ENCODE peak calls at places on chromosomes 13 and 19, in eight cellular contexts. One of them, this sample, is unnamed.

GRCh38 chr13:80342541-80343371 is 1.8 kb upstream of the SPRY2 start:
- DNase-seq in fibroblast of the aortic adventitia: peak; percentile 73
- DNase-seq in IMR-90: peak; percentile 66
- DNase-seq in cardiac fibroblast: peak; percentile 82
- DNase-seq in ascending aorta: peak; percentile 92
- DNase-seq in foreskin fibroblast: peak; percentile 77
- DNase-seq in nephron progenitor cell: peak; percentile 93
- DNase-seq in neural progenitor cell: peak; percentile 90
- DNase-seq in this sample: peak; percentile 83

GRCh38 chr19:41205995-41206394 is 13.0 kb downstream of the CYP2S1 start:
- DNase-seq in fibroblast of the aortic adventitia: no peak
- DNase-seq in IMR-90: no peak
- DNase-seq in cardiac fibroblast: peak; percentile 20
- DNase-seq in ascending aorta: no peak
- DNase-seq in foreskin fibroblast: no peak
- DNase-seq in nephron progenitor cell: no peak
- DNase-seq in neural progenitor cell: no peak
- DNase-seq in this sample: no peak

GRCh38 chr13:78609464-78610205 is 6.3 kb upstream of the POU4F1 start:
- DNase-seq in fibroblast of the aortic adventitia: peak; percentile 20
- DNase-seq in IMR-90: no peak
- DNase-seq in cardiac fibroblast: no peak
- DNase-seq in ascending aorta: no peak
- DNase-seq in foreskin fibroblast: no peak
- DNase-seq in nephron progenitor cell: no peak
- DNase-seq in neural progenitor cell: peak; percentile 77
- DNase-seq in this sample: no peak

GRCh38 chr13:104984296-104984818 is 1551.1 kb downstream of the EFNB2 start:
- DNase-seq in fibroblast of the aortic adventitia: peak; percentile 1
- DNase-seq in IMR-90: peak; percentile 12
- DNase-seq in cardiac fibroblast: peak; percentile 55
- DNase-seq in ascending aorta: no peak
- DNase-seq in foreskin fibroblast: peak; percentile 15
- DNase-seq in nephron progenitor cell: no peak
- DNase-seq in neural progenitor cell: no peak
- DNase-seq in this sample: peak; percentile 8

GRCh38 chr13:111065698-111066097 is 49.4 kb upstream of the ARHGEF7 start:
- DNase-seq in fibroblast of the aortic adventitia: no peak
- DNase-seq in IMR-90: no peak
- DNase-seq in cardiac fibroblast: no peak
- DNase-seq in ascending aorta: no peak
- DNase-seq in foreskin fibroblast: no peak
- DNase-seq in nephron progenitor cell: no peak
- DNase-seq in neural progenitor cell: no peak
- DNase-seq in this sample: no peak

GRCh38 chr19:10432736-10433130 is 12.4 kb downstream of the PDE4A start:
- DNase-seq in fibroblast of the aortic adventitia: no peak
- DNase-seq in IMR-90: no peak
- DNase-seq in cardiac fibroblast: no peak
- DNase-seq in ascending aorta: no peak
- DNase-seq in foreskin fibroblast: no peak
- DNase-seq in nephron progenitor cell: no peak
- DNase-seq in neural progenitor cell: no peak
- DNase-seq in this sample: peak; percentile 3

GRCh38 chr19:21603431-21604153 is 98.2 kb downstream of the ZNF429 start:
- DNase-seq in fibroblast of the aortic adventitia: no peak
- DNase-seq in IMR-90: no peak
- DNase-seq in cardiac fibroblast: no peak
- DNase-seq in ascending aorta: no peak
- DNase-seq in foreskin fibroblast: no peak
- DNase-seq in nephron progenitor cell: no peak
- DNase-seq in neural progenitor cell: no peak
- DNase-seq in this sample: no peak

GRCh38 chr13:27536361-27537101 is 83.8 kb downstream of the LNX2 start:
- DNase-seq in fibroblast of the aortic adventitia: no peak
- DNase-seq in IMR-90: no peak
- DNase-seq in cardiac fibroblast: no peak
- DNase-seq in ascending aorta: no peak
- DNase-seq in foreskin fibroblast: no peak
- DNase-seq in nephron progenitor cell: no peak
- DNase-seq in neural progenitor cell: no peak
- DNase-seq in this sample: no peak

GRCh38 chr13:45506811-45507210 is 42.1 kb downstream of the COG3 start:
- DNase-seq in fibroblast of the aortic adventitia: no peak
- DNase-seq in IMR-90: no peak
- DNase-seq in cardiac fibroblast: no peak
- DNase-seq in ascending aorta: no peak
- DNase-seq in foreskin fibroblast: no peak
- DNase-seq in nephron progenitor cell: no peak
- DNase-seq in neural progenitor cell: no peak
- DNase-seq in this sample: no peak

GRCh38 chr19:10431254-10431942 is 11.1 kb downstream of the PDE4A start:
- DNase-seq in fibroblast of the aortic adventitia: peak; percentile 22
- DNase-seq in IMR-90: no peak
- DNase-seq in cardiac fibroblast: peak; percentile 50
- DNase-seq in ascending aorta: no peak
- DNase-seq in foreskin fibroblast: no peak
- DNase-seq in nephron progenitor cell: no peak
- DNase-seq in neural progenitor cell: no peak
- DNase-seq in this sample: peak; percentile 78

GRCh38 chr13:110882972-110883371 is 31.9 kb downstream of the ANKRD10 start:
- DNase-seq in fibroblast of the aortic adventitia: no peak
- DNase-seq in IMR-90: peak; percentile 77
- DNase-seq in cardiac fibroblast: no peak
- DNase-seq in ascending aorta: no peak
- DNase-seq in foreskin fibroblast: no peak
- DNase-seq in nephron progenitor cell: no peak
- DNase-seq in neural progenitor cell: no peak
- DNase-seq in this sample: no peak

GRCh38 chr13:107275945-107276614 is 708.1 kb upstream of the ARGLU1 start:
- DNase-seq in fibroblast of the aortic adventitia: no peak
- DNase-seq in IMR-90: no peak
- DNase-seq in cardiac fibroblast: peak; percentile 25
- DNase-seq in ascending aorta: no peak
- DNase-seq in foreskin fibroblast: no peak
- DNase-seq in nephron progenitor cell: no peak
- DNase-seq in neural progenitor cell: no peak
- DNase-seq in this sample: no peak

GRCh38 chr13:99585609-99586008 is 84.3 kb downstream of the TM9SF2 start:
- DNase-seq in fibroblast of the aortic adventitia: peak; percentile 49
- DNase-seq in IMR-90: no peak
- DNase-seq in cardiac fibroblast: peak; percentile 49
- DNase-seq in ascending aorta: no peak
- DNase-seq in foreskin fibroblast: no peak
- DNase-seq in nephron progenitor cell: no peak
- DNase-seq in neural progenitor cell: no peak
- DNase-seq in this sample: no peak

GRCh38 chr13:109567315-109567714 is 219.1 kb downstream of the IRS2 start:
- DNase-seq in fibroblast of the aortic adventitia: no peak
- DNase-seq in IMR-90: no peak
- DNase-seq in cardiac fibroblast: peak; percentile 27
- DNase-seq in ascending aorta: no peak
- DNase-seq in foreskin fibroblast: peak; percentile 20
- DNase-seq in nephron progenitor cell: no peak
- DNase-seq in neural progenitor cell: no peak
- DNase-seq in this sample: no peak

GRCh38 chr19:39532233-39533002 is at the start of gene EID2B:
- DNase-seq in fibroblast of the aortic adventitia: peak; percentile 97
- DNase-seq in IMR-90: peak; percentile 95
- DNase-seq in cardiac fibroblast: peak; percentile 97
- DNase-seq in ascending aorta: peak; percentile 97
- DNase-seq in foreskin fibroblast: peak; percentile 91
- DNase-seq in nephron progenitor cell: peak; percentile 96
- DNase-seq in neural progenitor cell: peak; percentile 99
- DNase-seq in this sample: peak; percentile 98

GRCh38 chr19:42427313-42427712 is at the start of gene LIPE:
- DNase-seq in fibroblast of the aortic adventitia: peak; percentile 43
- DNase-seq in IMR-90: no peak
- DNase-seq in cardiac fibroblast: no peak
- DNase-seq in ascending aorta: no peak
- DNase-seq in foreskin fibroblast: peak; percentile 57
- DNase-seq in nephron progenitor cell: no peak
- DNase-seq in neural progenitor cell: no peak
- DNase-seq in this sample: no peak

GRCh38 chr19:6767357-6768235 is at the start of gene SH2D3A:
- DNase-seq in fibroblast of the aortic adventitia: no peak
- DNase-seq in IMR-90: peak; percentile 15
- DNase-seq in cardiac fibroblast: peak; percentile 37
- DNase-seq in ascending aorta: peak; percentile 78
- DNase-seq in foreskin fibroblast: peak; percentile 5
- DNase-seq in nephron progenitor cell: peak; percentile 76
- DNase-seq in neural progenitor cell: peak; percentile 96
- DNase-seq in this sample: peak; percentile 95

GRCh38 chr19:45401815-45402468 is 2.9 kb downstream of the PPP1R13L start:
- DNase-seq in fibroblast of the aortic adventitia: no peak
- DNase-seq in IMR-90: no peak
- DNase-seq in cardiac fibroblast: no peak
- DNase-seq in ascending aorta: no peak
- DNase-seq in foreskin fibroblast: no peak
- DNase-seq in nephron progenitor cell: no peak
- DNase-seq in neural progenitor cell: no peak
- DNase-seq in this sample: no peak
- TF ChIP-seq CTCF in fibroblast of the aortic adventitia: no peak
- TF ChIP-seq CTCF in IMR-90: no peak
- TF ChIP-seq CTCF in cardiac fibroblast: peak; percentile 35
- TF ChIP-seq CTCF in ascending aorta: no peak
- TF ChIP-seq CTCF in foreskin fibroblast: peak; percentile 39
- TF ChIP-seq CTCF in nephron progenitor cell: no peak
- TF ChIP-seq CTCF in neural progenitor cell: no peak
- TF ChIP-seq CTCF in this sample: no peak

GRCh38 chr19:4059931-4060620 is 6.6 kb downstream of the ZBTB7A start:
- DNase-seq in fibroblast of the aortic adventitia: peak; percentile 59
- DNase-seq in IMR-90: no peak
- DNase-seq in cardiac fibroblast: peak; percentile 74
- DNase-seq in ascending aorta: no peak
- DNase-seq in foreskin fibroblast: no peak
- DNase-seq in nephron progenitor cell: no peak
- DNase-seq in neural progenitor cell: no peak
- DNase-seq in this sample: no peak

GRCh38 chr19:4060621-4061177 is 6.0 kb downstream of the ZBTB7A start:
- DNase-seq in fibroblast of the aortic adventitia: no peak
- DNase-seq in IMR-90: no peak
- DNase-seq in cardiac fibroblast: no peak
- DNase-seq in ascending aorta: no peak
- DNase-seq in foreskin fibroblast: no peak
- DNase-seq in nephron progenitor cell: no peak
- DNase-seq in neural progenitor cell: no peak
- DNase-seq in this sample: no peak

GRCh38 chr19:4059493-4059880 is 7.2 kb downstream of the ZBTB7A start:
- DNase-seq in fibroblast of the aortic adventitia: no peak
- DNase-seq in IMR-90: no peak
- DNase-seq in cardiac fibroblast: no peak
- DNase-seq in ascending aorta: no peak
- DNase-seq in foreskin fibroblast: no peak
- DNase-seq in nephron progenitor cell: no peak
- DNase-seq in neural progenitor cell: no peak
- DNase-seq in this sample: no peak

GRCh38 chr19:4058696-4059492 is 7.8 kb downstream of the ZBTB7A start:
- DNase-seq in fibroblast of the aortic adventitia: no peak
- DNase-seq in IMR-90: no peak
- DNase-seq in cardiac fibroblast: no peak
- DNase-seq in ascending aorta: no peak
- DNase-seq in foreskin fibroblast: no peak
- DNase-seq in nephron progenitor cell: no peak
- DNase-seq in neural progenitor cell: no peak
- DNase-seq in this sample: no peak

GRCh38 chr19:4057913-4058695 is 8.6 kb downstream of the ZBTB7A start:
- DNase-seq in fibroblast of the aortic adventitia: peak; percentile 90
- DNase-seq in IMR-90: peak; percentile 85
- DNase-seq in cardiac fibroblast: peak; percentile 93
- DNase-seq in ascending aorta: peak; percentile 95
- DNase-seq in foreskin fibroblast: peak; percentile 93
- DNase-seq in nephron progenitor cell: no peak
- DNase-seq in neural progenitor cell: no peak
- DNase-seq in this sample: no peak
- TF ChIP-seq CTCF in fibroblast of the aortic adventitia: peak; percentile 41
- TF ChIP-seq CTCF in IMR-90: peak; percentile 34
- TF ChIP-seq CTCF in cardiac fibroblast: peak; percentile 27
- TF ChIP-seq CTCF in ascending aorta: peak; percentile 11
- TF ChIP-seq CTCF in foreskin fibroblast: peak; percentile 15
- TF ChIP-seq CTCF in nephron progenitor cell: no peak
- TF ChIP-seq CTCF in neural progenitor cell: no peak
- TF ChIP-seq CTCF in this sample: no peak

DNA sequence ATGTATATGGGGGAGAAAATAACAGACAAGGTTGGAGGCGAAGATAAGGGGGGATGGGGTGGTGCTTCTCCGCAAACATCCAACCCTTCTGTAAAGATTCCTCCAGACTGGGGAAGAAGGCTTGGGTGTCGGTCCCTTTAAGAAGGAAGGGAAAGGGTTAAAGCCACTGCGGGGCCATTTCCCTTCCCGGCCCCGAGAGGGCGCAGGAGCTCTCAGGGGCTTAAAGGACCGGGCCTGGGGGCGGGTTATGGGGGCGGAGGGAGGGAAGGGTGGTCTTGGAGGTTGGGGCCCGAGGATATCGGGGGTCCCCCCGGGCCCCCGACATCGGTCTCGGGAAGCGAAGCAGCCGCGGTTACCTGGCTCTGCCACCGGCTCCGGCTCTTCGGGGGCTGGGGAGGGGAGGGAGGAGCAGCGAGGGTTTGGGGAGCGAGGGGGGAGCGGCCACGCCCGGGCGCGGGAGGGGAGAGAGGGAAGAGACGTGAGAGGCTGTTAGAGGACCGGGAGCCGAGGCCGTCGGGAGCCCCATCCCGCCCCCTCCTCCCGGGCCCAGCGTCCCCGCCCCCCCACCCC is 2.8 kb downstream of the TNNT1 start:
- DNase-seq in fibroblast of the aortic adventitia: no peak
- DNase-seq in IMR-90: no peak
- DNase-seq in cardiac fibroblast: peak; percentile 25
- DNase-seq in ascending aorta: no peak
- DNase-seq in foreskin fibroblast: no peak
- DNase-seq in nephron progenitor cell: peak; percentile 39
- DNase-seq in neural progenitor cell: peak; percentile 75
- DNase-seq in this sample: peak; percentile 74
- TF ChIP-seq CTCF in fibroblast of the aortic adventitia: peak; percentile 71
- TF ChIP-seq CTCF in IMR-90: peak; percentile 50
- TF ChIP-seq CTCF in cardiac fibroblast: peak; percentile 66
- TF ChIP-seq CTCF in ascending aorta: no peak
- TF ChIP-seq CTCF in foreskin fibroblast: peak; percentile 52
- TF ChIP-seq CTCF in nephron progenitor cell: peak; percentile 51
- TF ChIP-seq CTCF in neural progenitor cell: peak; percentile 82
- TF ChIP-seq CTCF in this sample: peak; percentile 45

DNA sequence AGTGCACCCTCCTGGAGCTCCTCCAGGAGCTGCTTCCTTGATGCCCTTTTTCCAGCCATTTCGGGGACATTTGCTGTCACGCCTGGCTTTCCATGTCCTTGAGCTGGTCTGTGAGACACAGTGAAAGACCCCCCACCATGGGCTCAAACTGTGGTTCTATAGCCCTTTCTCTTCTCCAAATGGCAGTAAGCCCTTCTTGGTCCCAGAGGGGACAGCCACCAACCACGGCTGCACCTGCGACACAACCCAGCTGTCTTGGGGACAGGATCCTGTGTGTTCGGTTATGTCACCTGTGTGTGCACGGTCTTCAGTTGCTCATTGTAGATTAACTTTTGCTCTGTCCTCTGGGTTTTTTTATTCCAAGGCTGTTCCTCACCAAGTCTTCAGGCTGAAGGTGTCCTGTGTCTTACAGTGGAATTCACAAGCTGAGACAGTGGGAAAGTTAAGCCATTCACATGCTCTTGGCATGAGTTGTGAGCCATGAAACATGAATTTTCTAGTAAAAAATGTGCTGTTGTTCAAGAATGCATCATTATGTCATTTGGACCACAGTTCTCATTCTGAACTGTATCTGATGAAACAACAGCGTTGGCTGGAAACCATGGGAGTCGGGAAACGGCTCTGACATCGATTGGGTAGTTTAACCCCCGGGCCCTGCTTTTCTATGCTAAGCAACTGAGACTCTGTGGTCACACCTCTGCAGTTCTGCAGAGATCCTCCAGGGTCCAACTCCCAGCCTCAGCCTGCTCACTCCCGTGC is 129.5 kb upstream of the MCF2L start:
- DNase-seq in fibroblast of the aortic adventitia: peak; percentile 92
- DNase-seq in IMR-90: peak; percentile 61
- DNase-seq in cardiac fibroblast: peak; percentile 47
- DNase-seq in ascending aorta: no peak
- DNase-seq in foreskin fibroblast: peak; percentile 44
- DNase-seq in nephron progenitor cell: no peak
- DNase-seq in neural progenitor cell: no peak
- DNase-seq in this sample: no peak
- TF ChIP-seq CTCF in fibroblast of the aortic adventitia: peak; percentile 40
- TF ChIP-seq CTCF in IMR-90: no peak
- TF ChIP-seq CTCF in cardiac fibroblast: no peak
- TF ChIP-seq CTCF in ascending aorta: no peak
- TF ChIP-seq CTCF in foreskin fibroblast: no peak
- TF ChIP-seq CTCF in nephron progenitor cell: no peak
- TF ChIP-seq CTCF in neural progenitor cell: no peak
- TF ChIP-seq CTCF in this sample: no peak